ENCODE peak calls at places on chromosomes 1 and 21, in seven cellular contexts. Q is AG10803, I is fibroblast of pulmonary artery, T is PC-9, M is lung, Y is fibroblast of villous mesenchyme, B is uterus. G is an unnamed sample.

GRCh38 chr1:225849905-225850304 is 32.3 kb downstream of the TMEM63A start:
- DNase-seq in B (peak), Y (no peak), T (no peak), Q (no peak), I (no peak), M (no peak), G (no peak)

GRCh38 chr1:9362488-9362887 is 69.8 kb downstream of the SPSB1 start:
- DNase-seq in Q (no peak), T (no peak), M (no peak), I (no peak), Y (no peak), B (no peak), G (no peak)

GRCh38 chr1:228405979-228406265 is 713 bp downstream of the TRIM11 start:
- DNase-seq in Q (peak), Y (peak), M (no peak), I (no peak), B (no peak), T (no peak), G (no peak)

GRCh38 chr1:30164693-30165092 is 558.7 kb downstream of the MATN1 start:
- DNase-seq in Q (no peak), T (no peak), Y (no peak), B (no peak), I (no peak), M (no peak), G (no peak)

GRCh38 chr1:1623631-1624442 is 8.1 kb upstream of the MMP23B start:
- DNase-seq in I (no peak), Q (no peak), B (no peak), Y (no peak), T (no peak), M (no peak), G (no peak)

GRCh38 chr1:183277821-183278735 is 92.0 kb downstream of the LAMC2 start:
- DNase-seq in I (peak), T (no peak), Y (peak), B (no peak), M (no peak), Q (peak), G (peak)

GRCh38 chr1:34612091-34612631 is 142.7 kb upstream of the GJB5 start:
- DNase-seq in T (no peak), M (no peak), Q (no peak), B (no peak), I (no peak), Y (no peak), G (no peak)

GRCh38 chr1:100581096-100581705 is 43.3 kb downstream of the GPR88 start:
- DNase-seq in Q (no peak), Y (no peak), B (no peak), T (no peak), I (no peak), M (no peak), G (no peak)

GRCh38 chr1:165039996-165040395 is 316.5 kb downstream of the LMX1A start:
- DNase-seq in Q (no peak), Y (no peak), B (no peak), I (no peak), T (no peak), M (no peak), G (no peak)

GRCh38 chr21:34158866-34159616 is 85.7 kb downstream of the MRPS6 start:
- DNase-seq in Y (no peak), T (no peak), M (no peak), Q (no peak), B (no peak), I (no peak), G (no peak)

GRCh38 chr1:237888143-237888542 is 2.6 kb downstream of the ZP4 start:
- DNase-seq in Y (no peak), Q (no peak), T (no peak), B (no peak), I (no peak), M (no peak), G (no peak)

GRCh38 chr1:226800763-226801380 is 61.8 kb upstream of the ITPKB start:
- DNase-seq in I (no peak), Y (no peak), T (no peak), B (no peak), Q (no peak), M (no peak), G (no peak)

GRCh38 chr1:44839561-44839960 is 3.5 kb downstream of the PTCH2 start:
- DNase-seq in T (no peak), M (no peak), I (no peak), Q (no peak), Y (no peak), B (no peak), G (no peak)

GRCh38 chr1:110345480-110345879 is 6.3 kb downstream of the RBM15 start:
- DNase-seq in B (no peak), I (no peak), Q (no peak), T (no peak), Y (no peak), M (no peak), G (no peak)

GRCh38 chr1:236522937-236523703 is 662 bp upstream of the LGALS8 start:
- DNase-seq in Q (no peak), I (no peak), Y (peak), M (peak), T (no peak), B (peak), G (no peak)

GRCh38 chr1:160829766-160830165 is 32.9 kb downstream of the CD244 start:
- DNase-seq in B (no peak), T (no peak), M (peak), I (no peak), Q (no peak), Y (no peak), G (no peak)

DNA sequence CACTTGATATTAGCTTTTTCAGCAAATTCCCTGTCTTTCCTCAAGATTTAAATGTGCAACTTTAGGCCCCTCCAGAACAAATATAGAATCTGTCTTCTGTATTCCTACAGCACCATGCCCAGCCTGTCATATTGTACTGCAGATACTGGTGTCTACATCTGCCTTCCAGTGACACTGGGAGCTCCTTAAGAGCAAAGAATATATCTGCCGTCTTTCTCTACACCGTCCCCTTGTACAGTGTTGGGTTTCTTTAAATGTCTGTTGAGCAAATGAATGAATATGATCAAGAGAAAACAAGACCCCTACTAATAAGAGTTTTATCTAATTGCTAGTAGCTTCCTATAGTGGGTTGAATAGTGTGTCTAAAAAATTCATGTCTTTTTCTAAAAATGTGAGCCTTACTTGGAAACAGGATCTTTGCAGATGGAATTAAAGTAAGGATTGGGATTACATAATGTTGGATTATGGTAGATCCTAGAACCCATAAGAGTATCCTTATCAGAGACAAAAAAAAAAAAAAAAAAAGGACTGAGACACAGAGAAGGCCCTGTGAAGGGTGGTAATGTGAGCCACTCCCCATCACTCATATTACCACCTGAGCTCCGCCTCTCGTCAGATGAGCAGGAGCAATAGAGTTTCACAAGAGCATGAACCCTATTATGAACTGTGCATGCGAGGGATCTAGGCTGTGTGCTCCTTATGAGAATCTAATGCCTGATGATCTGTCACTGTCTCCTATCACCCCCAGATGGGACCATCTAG is 128.6 kb downstream of the FAF1 start:
- DNase-seq in Q (no peak), B (no peak), Y (no peak), M (no peak), I (no peak), T (no peak), G (no peak)
- H3K4me3 ChIP-seq in Q (no peak), B (no peak), Y (no peak), M (no peak), I (no peak), T (no peak), G (no peak)

DNA sequence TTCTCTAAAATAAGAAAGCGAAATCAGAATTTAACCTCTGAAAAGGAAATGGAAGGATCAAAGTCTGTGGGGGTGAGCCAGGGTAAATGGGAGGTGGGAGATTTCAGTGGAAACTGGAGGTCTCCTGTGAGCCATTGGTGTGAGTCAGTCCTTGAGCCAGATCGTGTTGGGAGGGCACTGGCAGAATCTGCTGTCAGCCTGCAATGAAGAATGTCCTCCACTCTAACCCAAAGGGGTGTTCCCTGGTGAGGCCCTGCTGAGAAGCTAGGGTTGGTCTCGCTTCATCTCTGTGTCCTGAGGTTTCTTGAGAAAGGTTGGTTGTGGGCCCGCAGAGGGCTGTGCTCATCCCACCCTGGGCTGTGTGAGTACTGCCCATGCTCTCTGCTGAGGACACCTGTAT is 2.4 kb downstream of the QSOX1 start:
- DNase-seq in M (no peak), I (peak), B (no peak), T (no peak), Y (peak), Q (peak), G (no peak)
- TF ChIP-seq CTCF in M (no peak), I (no peak), B (no peak), T (no peak), Y (no peak), Q (no peak), G (no peak)

DNA sequence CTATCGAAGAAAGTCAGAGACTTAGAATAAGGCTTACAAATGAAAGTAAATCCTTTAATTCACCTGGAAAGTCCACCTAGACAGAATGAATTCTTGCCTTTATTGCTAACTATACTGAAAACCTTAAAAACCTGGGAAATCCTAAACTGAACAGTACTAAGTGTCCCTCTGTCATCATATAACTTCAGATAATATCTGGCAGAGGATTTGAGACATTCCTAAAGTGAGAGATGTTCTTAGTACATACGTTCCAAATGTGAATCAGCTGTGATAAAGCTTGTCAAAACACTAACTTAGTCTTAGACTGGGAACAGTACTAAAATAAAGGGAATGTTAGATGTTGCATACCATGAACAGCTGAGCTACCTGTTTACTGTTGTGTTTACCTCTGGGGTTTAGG is 121.7 kb downstream of the TNFSF18 start:
- DNase-seq in M (no peak), T (no peak), I (peak), Y (peak), Q (no peak), B (no peak), G (peak)
- H3K4me3 ChIP-seq in M (no peak), T (no peak), I (no peak), Y (no peak), Q (no peak), B (no peak), G (no peak)

GRCh38 chr1:179952181-179952580 is 2.4 kb upstream of the CEP350 start:
- DNase-seq in B (no peak), M (no peak), Y (no peak), I (no peak), T (no peak), Q (no peak), G (no peak)
- TF ChIP-seq CTCF in B (no peak), M (no peak), Y (no peak), I (no peak), T (no peak), Q (no peak), G (no peak)